ENCODE peak calls at places on chromosome 10, in five cellular contexts. R, G, U, Z and D are unnamed samples.

GRCh38 chr10:26857991-26858706 is 2.6 kb downstream of the ABI1 start:
- DNase-seq in R (peak; percentile 33), G (no peak), U (peak; percentile 13), Z (no peak), D (peak; percentile 46)

GRCh38 chr10:91340613-91341362 is 69.4 kb upstream of the HECTD2 start:
- DNase-seq in R (peak; percentile 82), G (no peak), U (no peak), Z (no peak), D (no peak)

GRCh38 chr10:69413221-69413865 is 3.4 kb downstream of the TACR2 start:
- DNase-seq in R (peak; percentile 71), G (no peak), U (peak; percentile 89), Z (no peak), D (no peak)

GRCh38 chr10:126387931-126388911 is at the start of gene ADAM12:
- DNase-seq in R (peak; percentile 50), G (no peak), U (peak; percentile 78), Z (no peak), D (peak; percentile 12)

GRCh38 chr10:116272497-116273221 is at the start of gene GFRA1:
- DNase-seq in R (no peak), G (no peak), U (peak; percentile 91), Z (no peak), D (no peak)

GRCh38 chr10:103661198-103661950 is 167.9 kb downstream of the NEURL1 start:
- DNase-seq in R (peak; percentile 83), G (no peak), U (peak; percentile 96), Z (peak; percentile 66), D (no peak)

GRCh38 chr10:105952153-105952552 is 1212.4 kb downstream of the SORCS1 start:
- DNase-seq in R (peak; percentile 7), G (no peak), U (no peak), Z (no peak), D (peak; percentile 14)

GRCh38 chr10:84562592-84562991 is 234.2 kb downstream of the CCSER2 start:
- DNase-seq in R (no peak), G (no peak), U (no peak), Z (no peak), D (no peak)

GRCh38 chr10:97922378-97922758 is 72.7 kb downstream of the GOLGA7B start:
- DNase-seq in R (no peak), G (no peak), U (no peak), Z (no peak), D (no peak)

GRCh38 chr10:21030096-21030495 is 133.0 kb upstream of the NEBL start:
- DNase-seq in R (peak; percentile 38), G (no peak), U (no peak), Z (no peak), D (no peak)

GRCh38 chr10:111335826-111336225 is 259.0 kb downstream of the ADRA2A start:
- DNase-seq in R (no peak), G (no peak), U (no peak), Z (no peak), D (no peak)

GRCh38 chr10:3393958-3394357 is 221.4 kb upstream of the PITRM1 start:
- DNase-seq in R (no peak), G (no peak), U (no peak), Z (no peak), D (no peak)

GRCh38 chr10:131577786-131578471 is 266.4 kb upstream of the TCERG1L start:
- DNase-seq in R (no peak), G (no peak), U (no peak), Z (no peak), D (no peak)

GRCh38 chr10:37947526-37947925 is 28.9 kb downstream of the ZNF25 start:
- DNase-seq in R (no peak), G (no peak), U (no peak), Z (no peak), D (no peak)

GRCh38 chr10:3779146-3779707 is 5.8 kb downstream of the KLF6 start:
- DNase-seq in R (peak; percentile 51), G (no peak), U (no peak), Z (no peak), D (no peak)

GRCh38 chr10:7605565-7606295 is 61.0 kb downstream of the ITIH5 start:
- DNase-seq in R (no peak), G (no peak), U (no peak), Z (no peak), D (no peak)

GRCh38 chr10:100984670-100985177 is 2.6 kb downstream of the MRPL43 start:
- DNase-seq in R (no peak), G (no peak), U (no peak), Z (no peak), D (no peak)

GRCh38 chr10:80617807-80618206 is 80.1 kb downstream of the SH2D4B start:
- DNase-seq in R (no peak), G (no peak), U (no peak), Z (no peak), D (no peak)

GRCh38 chr10:1309237-1309968 is 253.2 kb downstream of the WDR37 start:
- DNase-seq in R (no peak), G (no peak), U (peak; percentile 79), Z (no peak), D (no peak)

GRCh38 chr10:88033793-88034192 is 170.4 kb downstream of the PTEN start:
- DNase-seq in R (no peak), G (no peak), U (peak; percentile 52), Z (no peak), D (no peak)

GRCh38 chr10:106696239-106696638 is 468.3 kb downstream of the SORCS1 start:
- DNase-seq in R (no peak), G (no peak), U (no peak), Z (no peak), D (no peak)

GRCh38 chr10:26832960-26833359 is 27.8 kb downstream of the ABI1 start:
- DNase-seq in R (no peak), G (no peak), U (no peak), Z (no peak), D (no peak)

DNA sequence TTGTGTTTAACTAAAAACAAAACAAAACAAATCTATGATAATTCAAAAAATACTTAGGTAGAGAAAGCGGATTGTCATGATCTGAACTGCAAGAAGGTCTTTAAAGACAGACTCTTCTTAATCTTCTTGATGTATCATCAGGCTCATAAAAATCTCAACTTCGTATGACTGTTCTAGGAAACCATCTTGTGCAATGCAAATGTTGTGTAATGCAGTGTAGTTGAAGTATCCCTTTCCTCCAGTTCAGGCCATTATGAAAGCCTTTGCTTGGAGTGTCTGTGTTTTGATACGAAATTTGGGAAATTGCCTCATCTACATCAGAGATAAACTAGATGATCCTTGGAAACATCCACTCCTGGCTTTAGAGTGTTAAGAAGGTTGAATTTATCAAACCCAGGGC is 30.9 kb downstream of the CDK1 start:
- DNase-seq in R (peak; percentile 7), G (no peak), U (no peak), Z (no peak), D (no peak)
- H3K4me3 ChIP-seq in R (no peak overlapping the region), G (no peak overlapping the region), U (no peak overlapping the region), Z (no peak overlapping the region), D (no peak overlapping the region)

GRCh38 chr10:58436071-58436470 is 50.9 kb downstream of the TFAM start:
- DNase-seq in R (peak; percentile 45), G (no peak), U (no peak), Z (peak; percentile 10), D (no peak)

GRCh38 chr10:58438340-58438739 is 53.1 kb downstream of the TFAM start:
- DNase-seq in R (peak; percentile 22), G (no peak), U (no peak), Z (no peak), D (no peak)

GRCh38 chr10:58440484-58440883 is 55.3 kb downstream of the TFAM start:
- DNase-seq in R (no peak), G (no peak), U (no peak), Z (no peak), D (no peak)

GRCh38 chr10:58439632-58440364 is 54.6 kb downstream of the TFAM start:
- DNase-seq in R (no peak), G (no peak), U (no peak), Z (no peak), D (no peak)

DNA sequence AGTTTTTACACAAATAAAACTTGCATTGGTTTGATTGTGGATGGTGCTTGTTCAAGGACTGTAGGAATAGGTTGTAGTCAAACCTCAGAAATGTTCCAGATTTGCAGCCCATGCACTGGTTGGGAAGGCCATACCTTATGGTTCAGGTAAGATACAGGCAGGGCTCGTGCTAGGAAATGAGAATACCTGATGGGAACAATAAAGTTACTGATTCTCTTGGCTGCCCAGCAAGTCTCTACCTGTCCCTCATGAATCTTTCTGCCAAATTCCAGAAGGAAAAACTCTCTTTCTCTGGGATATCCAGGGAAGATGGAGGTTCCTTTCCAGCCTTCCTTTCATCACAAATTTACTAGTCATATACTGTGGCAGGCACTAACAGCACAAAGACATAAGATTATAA is 53.8 kb downstream of the TFAM start:
- DNase-seq in R (no peak), G (no peak), U (no peak), Z (no peak), D (no peak)
- H3K4me3 ChIP-seq in R (no peak overlapping the region), G (no peak overlapping the region), U (no peak overlapping the region), Z (no peak overlapping the region), D (no peak overlapping the region)

DNA sequence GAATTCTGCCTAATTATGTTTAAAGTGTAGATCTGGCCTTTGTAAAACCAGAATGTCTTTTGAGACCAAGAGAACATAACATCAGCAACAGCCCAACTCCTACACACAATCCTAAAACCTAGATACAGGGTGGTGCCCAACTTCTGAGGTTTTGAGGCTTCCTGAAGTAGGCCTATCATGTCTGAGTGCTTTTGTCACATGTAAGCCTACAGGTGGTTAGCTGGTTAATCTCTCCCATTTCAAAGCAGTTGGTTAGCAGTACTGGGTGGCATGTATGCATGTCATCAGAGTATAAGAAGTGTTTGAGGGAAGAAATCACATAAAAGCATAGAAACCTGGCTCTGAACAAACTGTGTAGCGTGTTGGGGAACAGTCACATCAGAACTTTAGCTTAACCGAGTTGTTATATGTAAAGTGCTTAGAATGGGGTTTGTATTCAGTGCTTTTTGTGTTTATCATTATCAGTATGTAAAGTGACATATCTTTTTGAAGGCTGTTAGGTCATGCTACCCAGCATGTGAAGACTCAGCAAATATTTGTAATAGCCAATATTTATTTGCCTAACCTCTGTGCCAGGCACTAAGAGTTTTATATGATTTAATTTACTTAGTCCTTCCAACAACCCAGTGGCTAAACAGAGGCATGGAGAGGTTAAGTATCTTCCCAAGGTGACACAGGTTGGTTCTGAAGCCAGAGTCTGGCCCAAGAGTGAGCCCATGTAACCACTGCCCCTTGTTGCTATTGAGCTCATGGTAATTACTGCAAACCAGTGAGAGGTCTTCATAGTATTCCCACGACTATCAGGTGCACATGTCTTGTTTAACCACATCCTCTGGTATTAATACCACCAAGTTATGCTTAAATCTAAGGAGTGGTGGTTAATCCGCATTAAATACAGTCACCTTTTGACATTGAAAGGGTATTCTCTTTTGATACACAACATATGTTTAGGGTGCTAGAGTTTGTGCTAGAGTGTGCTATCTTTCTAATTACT is 2.6 kb downstream of the ADD3 start:
- DNase-seq in R (no peak), G (no peak), U (no peak), Z (peak; percentile 93), D (peak; percentile 29)
- H3K4me3 ChIP-seq in R (no peak overlapping the region), G (no peak overlapping the region), U (no peak overlapping the region), Z (peak overlapping the region; percentile 66), D (peak overlapping the region; percentile 4)

DNA sequence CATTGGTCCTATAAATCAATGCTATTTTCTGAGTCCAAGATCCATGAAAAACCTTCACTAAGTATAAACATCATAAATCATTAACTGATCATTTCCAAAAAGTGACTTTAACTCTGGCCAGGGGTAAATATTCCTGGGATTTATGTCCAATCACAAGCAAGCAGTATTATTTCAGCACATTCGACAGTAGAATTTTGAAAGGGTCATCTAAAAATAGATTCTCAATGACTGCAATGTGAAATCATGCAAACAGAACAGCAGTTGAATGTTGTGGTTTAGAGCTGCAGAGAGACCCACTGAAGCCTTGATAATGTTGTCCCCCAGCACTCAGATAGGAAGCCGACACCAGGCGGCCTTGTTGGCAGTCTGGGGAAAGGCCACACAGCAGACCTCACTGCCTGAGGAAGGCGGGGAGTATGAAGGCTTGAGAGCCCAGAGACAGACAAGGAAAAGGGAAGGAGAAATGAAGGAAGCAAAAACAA is 38.1 kb downstream of the FAM107B start:
- DNase-seq in R (peak; percentile 82), G (no peak), U (no peak), Z (no peak), D (peak; percentile 41)
- H3K4me3 ChIP-seq in R (no peak overlapping the region), G (no peak overlapping the region), U (no peak overlapping the region), Z (no peak overlapping the region), D (no peak overlapping the region)